ENCODE peak calls at places on chromosomes 13 and 19, in six cellular contexts. A, X, S, P, D and H are unnamed samples.

GRCh38 chr13:93151277-93151676 is 75.3 kb upstream of the GPC6 start:
- DNase-seq in A (no peak), X (no peak), S (no peak), P (no peak), D (peak), H (no peak)

GRCh38 chr19:15986694-15987093 is 37.9 kb downstream of the OR10H4 start:
- DNase-seq in A (no peak), X (no peak), S (no peak), P (no peak), D (no peak), H (no peak)

GRCh38 chr13:69904784-69905183 is 202.8 kb upstream of the ATXN8OS start:
- DNase-seq in A (no peak), X (no peak), S (no peak), P (no peak), D (no peak), H (no peak)

GRCh38 chr13:51153527-51153926 is 42.5 kb upstream of the C13orf42 start:
- DNase-seq in A (no peak), X (no peak), S (no peak), P (no peak), D (no peak), H (no peak)

GRCh38 chr19:34733266-34733825 is 697 bp upstream of the ZNF181 start:
- DNase-seq in A (no peak), X (peak), S (no peak), P (peak), D (no peak), H (no peak)

GRCh38 chr19:47226426-47227346 is 4.3 kb downstream of the BBC3 start:
- DNase-seq in A (peak), X (peak), S (peak), P (peak), D (peak), H (peak)

GRCh38 chr13:32669030-32669646 is 82.9 kb downstream of the PDS5B start:
- DNase-seq in A (no peak), X (peak), S (no peak), P (no peak), D (peak), H (no peak)

GRCh38 chr19:30686252-30686762 is 314.1 kb downstream of the ZNF536 start:
- DNase-seq in A (no peak), X (no peak), S (no peak), P (no peak), D (peak), H (no peak)

GRCh38 chr13:83752141-83752540 is 130.1 kb downstream of the SLITRK1 start:
- DNase-seq in A (no peak), X (no peak), S (no peak), P (no peak), D (peak), H (no peak)

GRCh38 chr19:19337120-19337519 is 16.5 kb downstream of the MAU2 start:
- DNase-seq in A (no peak), X (no peak), S (no peak), P (no peak), D (no peak), H (no peak)

GRCh38 chr13:61204025-61204424 is 211.6 kb downstream of the PCDH20 start:
- DNase-seq in A (no peak), X (no peak), S (no peak), P (no peak), D (no peak), H (no peak)

GRCh38 chr13:75329097-75329496 is 152.9 kb downstream of the TBC1D4 start:
- DNase-seq in A (no peak), X (no peak), S (no peak), P (no peak), D (no peak), H (no peak)

GRCh38 chr13:99426426-99426825 is 74.8 kb upstream of the TM9SF2 start:
- DNase-seq in A (no peak), X (no peak), S (no peak), P (no peak), D (no peak), H (no peak)

GRCh38 chr13:40984670-40985366 is 34.3 kb downstream of the ELF1 start:
- DNase-seq in A (no peak), X (no peak), S (no peak), P (no peak), D (no peak), H (no peak)

GRCh38 chr19:39969266-39969665 is 1.7 kb upstream of the PSMC4 start:
- DNase-seq in A (no peak), X (no peak), S (no peak), P (no peak), D (peak), H (no peak)

GRCh38 chr13:110756268-110756667 is 42.8 kb downstream of the ING1 start:
- DNase-seq in A (no peak), X (no peak), S (no peak), P (no peak), D (peak), H (no peak)

GRCh38 chr13:51848674-51849073 is 3.7 kb upstream of the TMEM272 start:
- DNase-seq in A (no peak), X (no peak), S (no peak), P (no peak), D (peak), H (no peak)

GRCh38 chr19:54882758-54883157 is 8.7 kb downstream of the FCAR start:
- DNase-seq in A (no peak), X (no peak), S (no peak), P (no peak), D (no peak), H (peak)

GRCh38 chr19:46179076-46179740 is 31.2 kb downstream of the IGFL2 start:
- DNase-seq in A (no peak), X (no peak), S (no peak), P (no peak), D (no peak), H (no peak)

GRCh38 chr13:110560606-110561334 is 752 bp downstream of the RAB20 start:
- DNase-seq in A (no peak), X (peak), S (peak), P (no peak), D (peak), H (no peak)

GRCh38 chr13:50845211-50845610 is 1.7 kb upstream of the DLEU7 start:
- DNase-seq in A (no peak), X (no peak), S (no peak), P (no peak), D (peak), H (no peak)

GRCh38 chr13:67084066-67084465 is 146.1 kb downstream of the PCDH9 start:
- DNase-seq in A (no peak), X (no peak), S (no peak), P (no peak), D (no peak), H (no peak)

DNA sequence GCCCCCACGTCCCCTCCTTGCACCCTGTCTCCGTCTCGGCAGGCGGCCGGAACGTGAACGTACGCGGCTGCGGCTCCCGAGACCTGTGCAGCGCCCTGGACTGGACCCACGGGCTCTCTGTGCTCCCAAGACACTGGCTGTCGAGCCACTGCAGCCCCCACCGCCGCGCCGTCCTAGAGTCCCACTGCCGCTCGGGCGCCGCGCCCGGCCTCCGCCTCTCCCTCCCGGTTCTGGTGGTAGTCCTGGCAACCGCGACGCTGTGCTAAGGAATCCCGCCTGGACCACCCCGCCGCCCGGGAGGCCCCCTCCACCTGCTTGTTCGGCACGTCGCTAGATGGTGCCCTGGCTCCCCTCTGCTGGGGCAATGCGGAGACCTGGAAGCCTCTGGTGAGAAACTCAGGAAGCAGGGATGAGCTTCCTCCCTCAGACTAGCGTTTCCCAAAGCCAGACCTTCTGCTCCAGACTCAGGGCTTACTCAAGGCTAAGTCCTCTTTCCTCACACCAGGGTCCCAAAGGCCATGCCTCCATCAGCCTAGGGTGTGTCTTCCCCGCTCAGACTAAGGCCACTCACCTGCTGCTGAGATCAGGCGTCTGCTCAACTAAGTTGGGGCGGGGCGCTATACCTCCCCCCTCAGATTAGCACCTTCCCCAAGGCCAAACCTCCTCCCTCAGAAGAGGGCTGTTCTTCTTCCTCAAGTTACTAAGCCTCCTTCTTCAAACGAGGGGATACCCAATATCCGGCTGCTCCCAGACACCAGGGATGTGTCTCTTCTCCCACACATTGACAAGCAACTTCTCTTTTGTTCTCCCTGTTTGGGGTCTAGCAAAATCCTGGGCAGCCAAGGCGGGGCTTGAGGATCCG is 16.1 kb upstream of the IRGC start:
- DNase-seq in A (peak), X (peak), S (no peak), P (no peak), D (peak), H (no peak)
- TF ChIP-seq CTCF in A (no peak), X (no peak), S (no peak), P (no peak), D (no peak), H (no peak)

DNA sequence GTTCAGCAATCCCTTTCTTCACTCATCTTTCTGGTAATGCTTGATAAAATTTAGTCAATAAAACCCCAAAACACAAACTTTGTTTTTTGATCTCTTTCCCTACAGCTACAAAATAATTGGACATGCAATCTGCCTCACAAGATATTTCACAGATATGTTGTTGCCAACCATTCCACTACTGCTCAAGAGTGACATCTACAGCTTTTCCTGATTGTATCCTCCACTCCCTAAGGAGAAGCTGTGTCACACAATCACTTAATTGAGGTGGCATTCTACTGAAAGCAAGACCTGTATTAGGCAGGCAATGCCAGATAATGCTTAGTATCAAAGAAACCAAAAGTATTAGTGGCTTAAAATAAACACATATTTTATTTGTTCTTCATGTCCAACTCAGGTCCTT is 1646.2 kb upstream of the SPRY2 start:
- DNase-seq in A (no peak), X (no peak), S (no peak), P (no peak), D (no peak), H (no peak)
- TF ChIP-seq CTCF in A (no peak), X (no peak), S (no peak), P (no peak), D (no peak), H (no peak)

GRCh38 chr13:74026753-74027152 is 107.5 kb downstream of the KLF12 start:
- DNase-seq in A (no peak), X (peak), S (no peak), P (no peak), D (no peak), H (peak)

GRCh38 chr13:74024314-74024713 is 109.9 kb downstream of the KLF12 start:
- DNase-seq in A (no peak), X (no peak), S (no peak), P (no peak), D (no peak), H (no peak)

GRCh38 chr13:74025369-74025768 is 108.8 kb downstream of the KLF12 start:
- DNase-seq in A (no peak), X (no peak), S (no peak), P (no peak), D (no peak), H (no peak)

GRCh38 chr13:74024856-74025255 is 109.3 kb downstream of the KLF12 start:
- DNase-seq in A (no peak), X (no peak), S (no peak), P (no peak), D (no peak), H (no peak)

GRCh38 chr13:74027161-74027779 is 106.9 kb downstream of the KLF12 start:
- DNase-seq in A (no peak), X (no peak), S (no peak), P (no peak), D (no peak), H (no peak)
- TF ChIP-seq CTCF in A (no peak), X (no peak), S (no peak), P (no peak), D (no peak), H (no peak)

GRCh38 chr19:8510589-8511115 is 3.3 kb downstream of the ZNF414 start:
- DNase-seq in A (no peak), X (no peak), S (no peak), P (no peak), D (no peak), H (no peak)

GRCh38 chr19:8504171-8504570 is 1.7 kb upstream of the PRAM1 start:
- DNase-seq in A (no peak), X (no peak), S (no peak), P (no peak), D (no peak), H (no peak)

GRCh38 chr19:8503506-8503905 is 1.1 kb upstream of the PRAM1 start:
- DNase-seq in A (no peak), X (no peak), S (no peak), P (no peak), D (no peak), H (no peak)

GRCh38 chr19:8505680-8506401 is 3.4 kb upstream of the PRAM1 start:
- DNase-seq in A (peak), X (peak), S (peak), P (no peak), D (peak), H (peak)

GRCh38 chr19:8506402-8506957 is 4.0 kb upstream of the PRAM1 start:
- DNase-seq in A (no peak), X (no peak), S (no peak), P (no peak), D (no peak), H (no peak)
- TF ChIP-seq CTCF in A (no peak), X (no peak), S (no peak), P (no peak), D (no peak), H (peak)

GRCh38 chr19:883661-884211 is 9.3 kb downstream of the MED16 start:
- DNase-seq in A (no peak), X (no peak), S (no peak), P (no peak), D (no peak), H (no peak)
- TF ChIP-seq CTCF in A (no peak), X (no peak), S (no peak), P (no peak), D (no peak), H (no peak)

GRCh38 chr13:113187263-113187669 is 21.2 kb downstream of the PCID2 start:
- DNase-seq in A (peak), X (no peak), S (no peak), P (peak), D (peak), H (no peak)
- TF ChIP-seq CTCF in A (no peak), X (no peak), S (no peak), P (no peak), D (no peak), H (no peak)

GRCh38 chr19:3670796-3671679 is 29.2 kb downstream of the PIP5K1C start:
- DNase-seq in A (peak), X (no peak), S (peak), P (peak), D (peak), H (peak)

GRCh38 chr19:3672575-3672948 is 27.7 kb downstream of the PIP5K1C start:
- DNase-seq in A (no peak), X (no peak), S (no peak), P (no peak), D (no peak), H (no peak)

GRCh38 chr19:3670258-3670795 is 29.9 kb downstream of the PIP5K1C start:
- DNase-seq in A (peak), X (no peak), S (peak), P (peak), D (peak), H (no peak)

GRCh38 chr19:3672993-3673392 is 27.3 kb downstream of the PIP5K1C start:
- DNase-seq in A (no peak), X (no peak), S (no peak), P (no peak), D (no peak), H (no peak)

GRCh38 chr19:3671680-3672574 is 28.3 kb downstream of the PIP5K1C start:
- DNase-seq in A (peak), X (no peak), S (no peak), P (no peak), D (peak), H (peak)
- TF ChIP-seq CTCF in A (no peak), X (no peak), S (no peak), P (peak), D (no peak), H (no peak)

GRCh38 chr19:6272411-6272791 is 7.4 kb downstream of the MLLT1 start:
- DNase-seq in A (peak), X (no peak), S (no peak), P (no peak), D (no peak), H (no peak)

GRCh38 chr19:6274756-6275155 is 5.0 kb downstream of the MLLT1 start:
- DNase-seq in A (peak), X (no peak), S (peak), P (no peak), D (no peak), H (no peak)

GRCh38 chr19:6275170-6275744 is 4.5 kb downstream of the MLLT1 start:
- DNase-seq in A (no peak), X (no peak), S (no peak), P (no peak), D (no peak), H (no peak)

GRCh38 chr19:6272913-6273600 is 6.7 kb downstream of the MLLT1 start:
- DNase-seq in A (peak), X (no peak), S (no peak), P (no peak), D (no peak), H (no peak)

DNA sequence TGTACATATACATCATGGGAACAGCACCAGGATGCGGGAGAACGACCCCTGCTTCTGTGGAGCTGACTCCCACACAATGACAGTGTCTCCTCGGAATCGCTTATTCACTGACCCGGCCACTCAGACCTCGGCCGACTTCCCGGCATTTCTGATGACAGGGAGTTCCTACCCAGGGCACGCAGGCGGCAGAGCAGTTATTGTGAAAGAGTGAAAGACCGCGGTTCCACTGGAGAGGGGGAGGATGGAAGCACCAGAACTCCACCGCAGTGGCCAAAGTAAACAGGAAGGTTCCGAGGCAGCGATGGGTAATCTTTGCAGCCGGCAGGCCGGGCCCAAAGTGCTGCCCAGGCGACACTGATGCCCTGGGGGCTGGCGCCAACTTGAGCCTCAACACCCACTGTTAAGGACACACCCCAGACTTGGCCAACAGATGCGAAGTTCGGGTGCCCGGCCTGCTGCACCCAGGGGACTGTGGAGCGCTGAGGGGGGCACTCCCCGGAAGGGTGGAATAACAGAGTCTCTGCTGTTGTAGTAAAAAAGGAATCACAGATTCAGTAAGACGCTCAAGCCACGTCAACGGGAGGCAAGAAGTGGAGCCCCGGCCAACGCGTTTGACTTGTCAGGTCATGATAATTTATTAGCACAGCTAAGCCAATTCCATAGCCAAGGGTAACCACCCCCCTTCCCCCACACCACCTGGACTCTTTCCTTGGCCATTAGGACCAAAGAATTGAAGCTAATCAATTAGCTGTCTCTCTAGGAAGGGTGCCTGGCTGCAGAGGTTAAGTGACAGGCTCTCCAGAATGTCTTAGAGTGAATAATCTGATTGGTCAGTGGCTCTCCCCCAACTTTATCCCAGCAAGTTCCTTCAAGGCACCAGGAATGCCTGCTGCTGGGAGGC is 5.8 kb downstream of the MLLT1 start:
- DNase-seq in A (peak), X (no peak), S (peak), P (peak), D (peak), H (no peak)
- TF ChIP-seq CTCF in A (no peak), X (no peak), S (no peak), P (no peak), D (no peak), H (no peak)

GRCh38 chr13:21022694-21023325 is 38.6 kb downstream of the LATS2 start:
- DNase-seq in A (no peak), X (no peak), S (no peak), P (no peak), D (no peak), H (no peak)
- TF ChIP-seq CTCF in A (no peak), X (no peak), S (no peak), P (no peak), D (no peak), H (no peak)